ENCODE peak calls at places on chromosomes 13 and 19, in six cellular contexts. O is hippocampal formation; Q is activated CD4-positive, alpha-beta T cell treated with anti-CD3 and anti-CD28 coated beads, Interleukin-2, amount 10 ng/mL, durations not matched to agents 7 days and 5 days; C is B cell; R is HEK293T; F is AG04450. S is an unnamed sample.
A peak's percentile ranks its signal among the peaks of the same experiment; 100 is the strongest.

GRCh38 chr19:6551607-6552450 is 21.0 kb downstream of the TNFSF9 start:
- DNase-seq in F (no peak), C (peak; percentile 68), R (no peak), O (no peak), Q (peak; percentile 61), S (no peak)

GRCh38 chr13:101989798-101990350 is 412.0 kb downstream of the FGF14 start:
- DNase-seq in R (no peak), F (no peak), Q (no peak), C (no peak), O (no peak), S (no peak)

GRCh38 chr19:18412610-18413239 is 6.5 kb upstream of the SSBP4 start:
- DNase-seq in R (no peak), C (no peak), Q (no peak), F (no peak), O (no peak), S (no peak)

GRCh38 chr13:113001251-113002140 is 32.5 kb downstream of the MCF2L start:
- DNase-seq in F (no peak), C (no peak), Q (no peak), R (peak; percentile 54), O (peak; percentile 33), S (peak; percentile 10)

GRCh38 chr19:7115721-7116120 is 46.2 kb downstream of the ZNF557 start:
- DNase-seq in R (no peak), Q (no peak), O (peak; percentile 86), C (no peak), F (no peak), S (no peak)

GRCh38 chr13:44136693-44137268 is 236.8 kb upstream of the SERP2 start:
- DNase-seq in O (no peak), F (no peak), Q (no peak), C (no peak), R (no peak), S (no peak)

GRCh38 chr19:53537523-53538377 is at the start of gene ZNF331:
- DNase-seq in C (peak; percentile 94), R (no peak), F (no peak), O (peak; percentile 58), Q (peak; percentile 82), S (peak; percentile 64)

GRCh38 chr19:49155830-49156346 is 692 bp upstream of the HRC start:
- DNase-seq in R (no peak), F (no peak), Q (no peak), C (no peak), O (no peak), S (no peak)

GRCh38 chr13:75181906-75182305 is 300.1 kb downstream of the TBC1D4 start:
- DNase-seq in Q (no peak), O (no peak), C (no peak), R (no peak), F (peak; percentile 32), S (peak; percentile 95)

GRCh38 chr19:3855321-3855720 is 13.5 kb downstream of the ZFR2 start:
- DNase-seq in F (no peak), O (no peak), R (no peak), Q (no peak), C (no peak), S (no peak)

GRCh38 chr13:43846496-43846895 is 33.0 kb downstream of the CCDC122 start:
- DNase-seq in R (no peak), Q (no peak), F (peak; percentile 46), C (no peak), O (no peak), S (peak; percentile 65)

GRCh38 chr13:40502236-40502635 is 164.2 kb downstream of the FOXO1 start:
- DNase-seq in R (no peak), Q (no peak), O (no peak), C (no peak), F (no peak), S (no peak)

GRCh38 chr19:18668744-18669523 is 14.5 kb upstream of the CRTC1 start:
- DNase-seq in O (no peak), C (no peak), Q (no peak), F (no peak), R (no peak), S (no peak)

S was measured in choroid plexus epithelial cell.